ENCODE peak calls at places on chromosomes 7 and 10, in four cellular contexts. A is endothelial cell, X is epithelial cell of esophagus, M is tibial artery. R is an unnamed sample.

GRCh38 chr7:120856621-120857352 is 1.2 kb downstream of the TSPAN12 start:
- DNase-seq in A (peak), X (peak), M (no peak), R (peak)

GRCh38 chr10:94500063-94500462 is 45.5 kb upstream of the HELLS start:
- DNase-seq in A (no peak), X (peak), M (no peak), R (no peak)

GRCh38 chr10:123550680-123551096 is 115.5 kb upstream of the GPR26 start:
- DNase-seq in A (no peak), X (no peak), M (no peak), R (no peak)

GRCh38 chr7:125256446-125256845 is 326.8 kb upstream of the POT1 start:
- DNase-seq in A (no peak), X (peak), M (no peak), R (no peak)

GRCh38 chr10:113616244-113617074 is 47.4 kb downstream of the NRAP start:
- DNase-seq in A (peak), X (peak), M (no peak), R (peak)

GRCh38 chr10:121291828-121292227 is 306.4 kb downstream of the FGFR2 start:
- DNase-seq in A (no peak), X (no peak), M (no peak), R (no peak)

GRCh38 chr7:140564643-140565042 is 76.0 kb downstream of the DENND2A start:
- DNase-seq in A (no peak), X (peak), M (peak), R (no peak)

GRCh38 chr7:123548406-123548805 is 9.2 kb downstream of the NDUFA5 start:
- DNase-seq in A (no peak), X (no peak), M (no peak), R (no peak)

GRCh38 chr7:5045558-5046396 is at the start of gene RBAK:
- DNase-seq in A (peak), X (peak), M (peak), R (peak)

GRCh38 chr10:80486785-80487421 is 32.8 kb downstream of the TSPAN14 start:
- DNase-seq in A (no peak), X (no peak), M (peak), R (no peak)

GRCh38 chr7:150324366-150324961 is 1.1 kb upstream of the ACTR3C start:
- DNase-seq in A (no peak), X (peak), M (no peak), R (no peak)

GRCh38 chr10:113991091-113991860 is 52.4 kb upstream of the ADRB1 start:
- DNase-seq in A (no peak), X (no peak), M (no peak), R (no peak)

GRCh38 chr10:76114556-76114955 is 683.1 kb downstream of the LRMDA start:
- DNase-seq in A (no peak), X (peak), M (no peak), R (peak)

GRCh38 chr7:25727876-25728275 is 424.1 kb upstream of the NFE2L3 start:
- DNase-seq in A (no peak), X (no peak), M (no peak), R (no peak)

GRCh38 chr10:51246156-51246555 is 171.9 kb downstream of the PRKG1 start:
- DNase-seq in A (no peak), X (no peak), M (no peak), R (no peak)

GRCh38 chr7:128867241-128867640 is 4.6 kb downstream of the ATP6V1F start:
- DNase-seq in A (no peak), X (peak), M (no peak), R (no peak)

GRCh38 chr10:119447823-119448546 is 94.5 kb downstream of the RGS10 start:
- DNase-seq in A (no peak), X (no peak), M (no peak), R (no peak)

GRCh38 chr7:98165827-98166667 is 45.2 kb upstream of the BHLHA15 start:
- DNase-seq in A (peak), X (peak), M (no peak), R (peak)

GRCh38 chr10:128526793-128527375 is 400.7 kb upstream of the MKI67 start:
- DNase-seq in A (no peak), X (no peak), M (no peak), R (no peak)

GRCh38 chr10:6065406-6065805 is 3.2 kb upstream of the IL2RA start:
- DNase-seq in A (no peak), X (no peak), M (peak), R (no peak)

GRCh38 chr7:31955021-31955420 is 115.2 kb downstream of the PDE1C start:
- DNase-seq in A (no peak), X (no peak), M (no peak), R (no peak)

GRCh38 chr10:98209441-98209840 is 58.6 kb downstream of the LOXL4 start:
- DNase-seq in A (no peak), X (no peak), M (no peak), R (no peak)

GRCh38 chr7:114086906-114087651 is 168.3 kb upstream of the PPP1R3A start:
- DNase-seq in A (peak), X (peak), M (no peak), R (no peak)

GRCh38 chr10:127041561-127041960 is 136.3 kb downstream of the DOCK1 start:
- DNase-seq in A (no peak), X (peak), M (no peak), R (no peak)

GRCh38 chr10:132339276-132339675 is 7.3 kb downstream of the LRRC27 start:
- DNase-seq in A (no peak), X (no peak), M (peak), R (no peak)

GRCh38 chr7:2542011-2542923 is 13.1 kb downstream of the BRAT1 start:
- DNase-seq in A (no peak), X (no peak), M (peak), R (no peak)

GRCh38 chr10:46026106-46026505 is 4.3 kb downstream of the NCOA4 start:
- DNase-seq in A (no peak), X (no peak), M (no peak), R (no peak)

GRCh38 chr7:4123823-4124222 is 558.3 kb upstream of the FOXK1 start:
- DNase-seq in A (no peak), X (no peak), M (peak), R (no peak)

GRCh38 chr10:3310016-3310415 is 137.4 kb upstream of the PITRM1 start:
- DNase-seq in A (no peak), X (no peak), M (no peak), R (no peak)

GRCh38 chr7:74215921-74216320 is 6.1 kb downstream of the LAT2 start:
- DNase-seq in A (no peak), X (no peak), M (no peak), R (no peak)
- TF ChIP-seq CTCF in A (no peak), X (no peak), M (no peak), R (no peak)

GRCh38 chr7:91945476-91945875 is 4.8 kb downstream of the AKAP9 start:
- DNase-seq in A (no peak), X (peak), M (no peak), R (no peak)
- TF ChIP-seq CTCF in A (no peak), X (peak), M (no peak), R (no peak)

GRCh38 chr7:151351027-151351426 is 9.4 kb downstream of the NUB1 start:
- DNase-seq in A (peak), X (no peak), M (no peak), R (peak)
- TF ChIP-seq CTCF in A (peak), X (no peak), M (no peak), R (peak)

GRCh38 chr7:99740573-99741437 is 5.8 kb upstream of the CYP3A7 start:
- DNase-seq in A (no peak), X (peak), M (no peak), R (no peak)

GRCh38 chr7:99739699-99740572 is 4.9 kb upstream of the CYP3A7 start:
- DNase-seq in A (no peak), X (no peak), M (no peak), R (no peak)

GRCh38 chr7:99737726-99738125 is 2.7 kb upstream of the CYP3A7 start:
- DNase-seq in A (no peak), X (peak), M (no peak), R (no peak)

GRCh38 chr7:99741438-99741795 is 6.4 kb upstream of the CYP3A7 start:
- DNase-seq in A (no peak), X (no peak), M (no peak), R (no peak)

DNA sequence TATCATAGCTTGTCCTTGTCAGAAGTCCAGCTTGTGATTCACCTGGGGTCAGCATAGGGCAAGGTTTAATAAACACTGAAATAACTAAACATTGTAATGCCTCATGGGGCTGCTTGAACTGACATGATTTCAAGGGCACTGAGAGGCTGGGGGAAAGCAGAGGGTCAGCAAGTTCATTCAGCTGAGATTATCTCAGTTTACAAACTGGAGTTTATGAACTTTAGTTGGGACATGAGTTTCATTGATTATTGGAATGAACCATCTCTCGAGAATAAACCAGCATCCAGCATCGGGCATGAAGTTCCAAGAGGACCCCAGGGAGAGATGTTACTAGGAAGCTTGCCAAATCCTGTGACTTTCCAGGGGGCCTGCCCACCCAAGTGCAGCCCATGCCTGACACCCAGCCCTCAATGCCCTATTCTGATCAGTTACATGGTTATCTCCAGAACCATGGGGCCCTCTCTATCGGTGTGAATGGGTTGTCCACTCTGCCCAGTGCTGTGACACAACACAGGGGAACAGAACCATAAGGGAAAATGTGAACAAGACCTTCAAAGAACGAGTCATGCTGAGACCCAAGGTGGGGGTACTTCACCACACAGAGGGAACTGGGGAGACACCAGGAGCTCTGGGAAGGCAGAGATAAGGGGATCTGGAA is 7.9 kb upstream of the CYP3A7 start:
- DNase-seq in A (no peak), X (no peak), M (no peak), R (no peak)
- TF ChIP-seq CTCF in A (no peak), X (no peak), M (no peak), R (no peak)

GRCh38 chr7:127409629-127410028 is 17.1 kb upstream of the ZNF800 start:
- DNase-seq in A (no peak), X (no peak), M (no peak), R (peak)
- TF ChIP-seq CTCF in A (no peak), X (no peak), M (no peak), R (no peak)

GRCh38 chr10:89773081-89773480 is 71.7 kb downstream of the KIF20B start:
- DNase-seq in A (no peak), X (peak), M (no peak), R (no peak)
- TF ChIP-seq CTCF in A (no peak), X (no peak), M (no peak), R (no peak)

GRCh38 chr10:21021843-21022594 is 124.9 kb upstream of the NEBL start:
- DNase-seq in A (peak), X (no peak), M (no peak), R (peak)

GRCh38 chr10:21021231-21021630 is 124.1 kb upstream of the NEBL start:
- DNase-seq in A (no peak), X (no peak), M (no peak), R (no peak)

GRCh38 chr10:21022821-21023220 is 125.7 kb upstream of the NEBL start:
- DNase-seq in A (no peak), X (peak), M (no peak), R (no peak)

GRCh38 chr10:21015838-21016237 is 118.7 kb upstream of the NEBL start:
- DNase-seq in A (no peak), X (no peak), M (no peak), R (no peak)

DNA sequence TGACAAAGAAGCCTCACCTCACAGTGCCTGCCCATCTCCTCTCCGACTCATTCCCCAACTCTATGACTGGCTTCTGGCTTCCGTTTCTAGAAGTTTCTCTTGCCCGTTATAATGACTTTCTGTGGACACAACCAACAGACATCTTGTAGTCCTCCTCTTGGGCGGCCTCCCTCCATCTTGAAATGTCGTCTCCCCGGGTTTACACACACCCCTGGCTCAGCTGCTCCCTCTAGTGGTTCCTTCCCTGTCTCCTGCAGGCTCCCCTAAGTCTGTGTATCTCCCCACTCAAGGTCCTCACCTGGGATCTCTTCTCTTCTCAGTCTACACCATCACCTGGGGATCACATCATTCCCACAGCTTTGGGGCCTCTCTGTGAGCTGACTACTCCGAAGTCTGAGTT is 123.4 kb upstream of the NEBL start:
- DNase-seq in A (peak), X (peak), M (no peak), R (peak)
- TF ChIP-seq CTCF in A (peak), X (peak), M (no peak), R (peak)

GRCh38 chr7:144818516-144818915 is 17.3 kb downstream of the TPK1 start:
- DNase-seq in A (no peak), X (peak), M (no peak), R (no peak)

GRCh38 chr7:144814326-144814725 is 21.5 kb downstream of the TPK1 start:
- DNase-seq in A (no peak), X (no peak), M (no peak), R (no peak)

GRCh38 chr7:144817001-144817400 is 18.9 kb downstream of the TPK1 start:
- DNase-seq in A (no peak), X (peak), M (no peak), R (no peak)

DNA sequence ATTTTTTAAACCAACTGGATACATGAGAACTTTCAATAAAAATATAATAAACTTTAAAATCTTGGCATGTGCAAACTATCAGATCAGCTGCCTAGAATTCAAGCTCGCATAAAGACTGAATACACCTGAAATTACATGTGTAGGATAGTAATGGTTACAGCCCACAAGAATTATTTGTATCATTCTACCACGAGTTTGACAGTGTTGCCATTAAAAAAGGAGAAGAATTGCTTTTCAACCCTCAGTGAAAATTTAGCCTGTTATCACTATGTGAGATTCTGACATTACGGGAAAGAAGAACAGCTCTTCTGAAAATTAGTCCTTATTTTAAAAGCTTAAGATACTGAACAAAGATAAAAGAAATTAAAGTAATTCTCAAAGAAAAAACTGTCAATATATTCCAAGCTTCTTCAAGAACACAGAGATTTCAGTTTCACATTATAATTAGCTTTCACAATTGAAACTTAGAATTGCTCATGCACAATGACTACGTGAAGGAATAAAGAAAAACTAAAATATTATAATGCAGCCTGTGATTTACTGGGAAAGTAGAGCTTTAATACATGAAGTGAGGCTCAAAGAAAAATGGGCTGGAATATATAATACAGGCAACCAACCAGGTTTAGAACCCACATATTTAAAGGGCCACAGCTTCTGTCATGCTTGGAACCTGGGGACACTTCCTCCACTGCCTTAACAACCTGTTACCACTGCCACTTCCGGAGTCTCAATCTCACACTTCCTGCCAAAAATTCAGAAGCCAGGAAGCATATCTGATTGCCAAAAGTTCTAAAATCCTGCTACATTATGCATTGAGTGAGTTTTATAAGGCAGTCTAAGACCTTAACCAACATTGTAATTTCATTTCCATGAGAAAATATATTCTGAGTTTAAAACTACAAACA is 23.2 kb downstream of the TPK1 start:
- DNase-seq in A (no peak), X (no peak), M (no peak), R (no peak)
- TF ChIP-seq CTCF in A (no peak), X (no peak), M (no peak), R (no peak)

R was measured in Caco-2.